ENCODE peak calls at places on chromosomes 1 and 21, in ten cellular contexts. Z is COR-L47; J is body of pancreas; D is fibroblast of the conjunctiva; V is NCI-H1105 treated with DMSO at 0.1 percent for 48 hours; L is Caki2; M is RWPE1; U is CD4-positive, CD25-positive, alpha-beta regulatory T cell; C is heart right ventricle; G is right cardiac atrium. Q is an unnamed sample.

GRCh38 chr21:32371913-32372314 is 20.9 kb downstream of the URB1 start:
- DNase-seq in M (peak), G (peak), Z (no peak), U (no peak), D (peak), C (no peak), J (no peak), V (peak), L (no peak), Q (no peak)

GRCh38 chr1:47872871-47873270 is 124.3 kb downstream of the TRABD2B start:
- DNase-seq in D (no peak), V (no peak), G (no peak), U (no peak), M (no peak), L (peak), J (no peak), C (no peak), Z (no peak), Q (no peak)

GRCh38 chr1:211724711-211725196 is 49.3 kb upstream of the NEK2 start:
- DNase-seq in M (no peak), U (no peak), L (no peak), C (no peak), G (no peak), Z (no peak), V (no peak), D (peak), J (peak), Q (no peak)

GRCh38 chr21:43287974-43288755 is 119.4 kb downstream of the CRYAA start:
- DNase-seq in C (no peak), G (peak), V (no peak), Z (no peak), U (no peak), D (no peak), J (peak), L (no peak), M (no peak), Q (no peak)

GRCh38 chr1:160419838-160420169 is 19.4 kb downstream of the VANGL2 start:
- DNase-seq in J (no peak), L (no peak), C (no peak), V (no peak), U (no peak), G (no peak), D (no peak), Z (no peak), M (no peak), Q (no peak)

GRCh38 chr1:184851822-184852746 is 97.4 kb upstream of the EDEM3 start:
- DNase-seq in M (no peak), V (no peak), D (no peak), J (no peak), G (no peak), C (no peak), L (no peak), U (no peak), Z (no peak), Q (no peak)

GRCh38 chr1:235329139-235329808 is 904 bp downstream of the GGPS1 start:
- DNase-seq in L (no peak), D (no peak), Z (peak), U (peak), G (peak), M (peak), C (no peak), V (peak), J (peak), Q (peak)

GRCh38 chr1:59678065-59678808 is 136.5 kb upstream of the HOOK1 start:
- DNase-seq in U (no peak), J (no peak), D (no peak), L (no peak), G (no peak), C (no peak), M (no peak), V (no peak), Z (no peak), Q (no peak)

GRCh38 chr21:14545906-14546480 is at the start of gene SAMSN1:
- DNase-seq in M (no peak), V (no peak), C (no peak), U (peak), J (peak), D (no peak), G (peak), L (no peak), Z (no peak), Q (peak)

GRCh38 chr1:33971913-33972312 is 108.0 kb downstream of the HMGB4 start:
- DNase-seq in M (no peak), D (no peak), U (no peak), L (no peak), Z (no peak), G (no peak), J (no peak), V (no peak), C (no peak), Q (no peak)

GRCh38 chr1:154614247-154614646 is 6.3 kb upstream of the ADAR start:
- DNase-seq in J (no peak), V (no peak), U (no peak), M (no peak), D (no peak), G (no peak), C (no peak), L (no peak), Z (no peak), Q (peak)

GRCh38 chr1:54774820-54775498 is 10.6 kb upstream of the PARS2 start:
- DNase-seq in G (no peak), L (peak), D (no peak), M (peak), J (no peak), U (no peak), V (no peak), Z (no peak), C (no peak), Q (no peak)

GRCh38 chr1:193283026-193283425 is 96.6 kb upstream of the B3GALT2 start:
- DNase-seq in C (no peak), J (no peak), Z (no peak), D (no peak), M (no peak), U (no peak), G (no peak), L (peak), V (no peak), Q (no peak)

GRCh38 chr1:17075470-17076255 is 21.8 kb upstream of the SDHB start:
- DNase-seq in U (no peak), M (peak), C (no peak), D (no peak), Z (no peak), J (no peak), G (no peak), V (no peak), L (peak), Q (peak)

GRCh38 chr21:40686526-40686925 is 160.4 kb downstream of the DSCAM start:
- DNase-seq in J (no peak), G (no peak), D (no peak), Z (no peak), V (no peak), U (no peak), M (no peak), C (no peak), L (no peak), Q (no peak)

GRCh38 chr21:31961027-31961426 is 88.2 kb downstream of the HUNK start:
- DNase-seq in D (no peak), C (no peak), L (no peak), Z (no peak), V (no peak), M (no peak), U (no peak), J (no peak), G (no peak), Q (no peak)

GRCh38 chr21:44496196-44496899 is 41.0 kb downstream of the LRRC3 start:
- DNase-seq in Z (no peak), G (no peak), D (no peak), L (no peak), V (no peak), U (no peak), M (no peak), C (no peak), J (no peak), Q (no peak)

Q was measured in activated CD4-positive, alpha-beta T cell treated with anti-CD3 and anti-CD28 coated beads, Interleukin-2, amount 10 ng/mL, durations not matched to agents 7 days and 5 days.